ENCODE peak calls at places on chromosomes 1 and 21, in four cellular contexts. L is HT-29, D is skeletal muscle cell, N is germinal center. F is an unnamed sample.

GRCh38 chr21:25461730-25462129 is 145.6 kb downstream of the MRPL39 start:
- DNase-seq in N (no peak), D (no peak), L (no peak), F (no peak)

GRCh38 chr1:172497230-172497629 is 35.7 kb upstream of the SUCO start:
- DNase-seq in L (no peak), N (no peak), D (peak), F (no peak)

GRCh38 chr1:221306239-221306638 is 427.0 kb downstream of the HLX start:
- DNase-seq in L (no peak), D (no peak), N (no peak), F (no peak)

GRCh38 chr1:206557636-206558473 is 50.5 kb downstream of the RASSF5 start:
- DNase-seq in N (peak), L (peak), D (no peak), F (no peak)

GRCh38 chr1:164263540-164263939 is 295.4 kb upstream of the PBX1 start:
- DNase-seq in N (no peak), D (no peak), L (no peak), F (no peak)

GRCh38 chr1:39129514-39129913 is 75.0 kb upstream of the MACF1 start:
- DNase-seq in L (peak), D (no peak), N (no peak), F (no peak)

GRCh38 chr1:1360511-1361169 is 2.3 kb upstream of the MXRA8 start:
- DNase-seq in N (no peak), D (peak), L (no peak), F (no peak)

GRCh38 chr1:203178083-203178482 is 2.5 kb upstream of the MYBPH start:
- DNase-seq in L (no peak), N (no peak), D (no peak), F (no peak)

GRCh38 chr1:232403017-232403714 is 226.8 kb downstream of the SIPA1L2 start:
- DNase-seq in N (no peak), L (no peak), D (no peak), F (no peak)

GRCh38 chr1:181846001-181846645 is 215.4 kb downstream of the ZNF648 start:
- DNase-seq in D (no peak), L (no peak), N (no peak), F (no peak)

GRCh38 chr1:47181955-47182680 is 7.7 kb downstream of the PDZK1IP1 start:
- DNase-seq in L (peak), D (no peak), N (no peak), F (no peak)

GRCh38 chr1:96374076-96374762 is 347.4 kb upstream of the PTBP2 start:
- DNase-seq in D (no peak), N (no peak), L (peak), F (no peak)

GRCh38 chr1:53079251-53079650 is 17.2 kb downstream of the PODN start:
- DNase-seq in L (no peak), D (no peak), N (no peak), F (no peak)

GRCh38 chr1:12580054-12580887 is 37.7 kb downstream of the DHRS3 start:
- DNase-seq in D (no peak), N (no peak), L (no peak), F (no peak)

GRCh38 chr1:178619104-178619503 is 105.9 kb upstream of the RALGPS2 start:
- DNase-seq in L (no peak), N (no peak), D (no peak), F (no peak)

GRCh38 chr1:44433209-44433608 is 28.2 kb downstream of the RNF220 start:
- DNase-seq in N (no peak), L (no peak), D (no peak), F (no peak)

GRCh38 chr1:231723146-231723545 is 96.6 kb downstream of the DISC1 start:
- DNase-seq in L (no peak), D (no peak), N (no peak), F (no peak)

GRCh38 chr1:29197590-29197924 is 15.9 kb upstream of the SRSF4 start:
- DNase-seq in D (no peak), L (peak), N (peak), F (no peak)

GRCh38 chr1:228691926-228692325 is 43.4 kb upstream of the RHOU start:
- DNase-seq in L (peak), N (no peak), D (no peak), F (no peak)

GRCh38 chr1:108643492-108644333 is 17.2 kb downstream of the HENMT1 start:
- DNase-seq in D (peak), L (peak), N (peak), F (peak)

GRCh38 chr1:156402621-156403020 is 33.6 kb downstream of the RHBG start:
- DNase-seq in D (no peak), L (no peak), N (no peak), F (no peak)

GRCh38 chr1:231417503-231417902 is 4.6 kb downstream of the EGLN1 start:
- DNase-seq in D (no peak), N (no peak), L (no peak), F (no peak)

GRCh38 chr1:226632922-226633351 is 84.4 kb downstream of the STUM start:
- DNase-seq in L (no peak), D (no peak), N (peak), F (no peak)

GRCh38 chr1:227632325-227632724 is 69.0 kb downstream of the ZNF678 start:
- DNase-seq in N (no peak), D (no peak), L (no peak), F (no peak)

GRCh38 chr1:94792473-94792875 is 27.7 kb upstream of the SLC44A3 start:
- DNase-seq in N (peak), D (peak), L (peak), F (no peak)

GRCh38 chr1:226778657-226779058 is 39.6 kb upstream of the ITPKB start:
- DNase-seq in N (no peak), L (no peak), D (peak), F (no peak)

GRCh38 chr1:98468111-98468717 is 193.3 kb upstream of the SNX7 start:
- DNase-seq in L (peak), N (no peak), D (peak), F (no peak)

GRCh38 chr1:238439483-238439882 is 548.8 kb upstream of the ZP4 start:
- DNase-seq in D (no peak), N (no peak), L (no peak), F (no peak)

GRCh38 chr1:232226197-232226681 is 403.7 kb downstream of the SIPA1L2 start:
- DNase-seq in D (peak), L (no peak), N (no peak), F (no peak)

GRCh38 chr1:27332536-27333281 is 9.1 kb upstream of the SYTL1 start:
- DNase-seq in L (peak), D (no peak), N (peak), F (no peak)

GRCh38 chr1:33170351-33171274 is 11.2 kb downstream of the TRIM62 start:
- DNase-seq in L (no peak), D (no peak), N (no peak), F (no peak)

GRCh38 chr1:224506141-224506814 is 71.7 kb upstream of the WDR26 start:
- DNase-seq in D (no peak), N (no peak), L (no peak), F (no peak)

GRCh38 chr1:225526878-225527277 is 99.0 kb upstream of the LBR start:
- DNase-seq in L (no peak), N (no peak), D (no peak), F (no peak)

GRCh38 chr1:83905315-83905907 is 93.5 kb downstream of the TTLL7 start:
- DNase-seq in D (no peak), N (peak), L (peak), F (no peak)

GRCh38 chr1:86753700-86754099 is 49.3 kb downstream of the SH3GLB1 start:
- DNase-seq in L (peak), N (no peak), D (no peak), F (peak)

GRCh38 chr21:38289697-38290096 is 32.9 kb downstream of the KCNJ15 start:
- DNase-seq in L (no peak), D (peak), N (no peak), F (no peak)

GRCh38 chr1:156383023-156383422 is 14.0 kb downstream of the RHBG start:
- DNase-seq in N (peak), D (no peak), L (peak), F (peak)

GRCh38 chr1:232179896-232180760 is 449.8 kb downstream of the SIPA1L2 start:
- DNase-seq in L (no peak), D (no peak), N (no peak), F (no peak)